ENCODE peak calls at places on chromosomes 4 and X, in four cellular contexts. V, Z, A and R are unnamed samples.

GRCh38 chr4:137768196-137768595 is 235.9 kb upstream of the PCDH18 start:
- DNase-seq in Z (no peak), V (no peak), A (no peak), R (no peak)

GRCh38 chr4:140296871-140297570 is 76.4 kb upstream of the SCOC start:
- DNase-seq in Z (no peak), V (peak), A (no peak), R (peak)

GRCh38 chr4:78397292-78397630 is 154.3 kb upstream of the ANXA3 start:
- DNase-seq in A (no peak), Z (no peak), V (no peak), R (no peak)

GRCh38 chr4:79917246-79917645 is 155.8 kb downstream of the ANTXR2 start:
- DNase-seq in Z (peak), A (peak), V (peak), R (peak)

GRCh38 chr4:146338512-146338911 is 124.2 kb downstream of the REELD1 start:
- DNase-seq in A (no peak), V (no peak), Z (no peak), R (no peak)

GRCh38 chr4:181528570-181529184 is 714.5 kb upstream of the TENM3 start:
- DNase-seq in A (peak), Z (peak), V (peak), R (peak)

GRCh38 chrX:73944582-73944947 is 359.4 kb upstream of the ZCCHC13 start:
- DNase-seq in A (no peak), Z (no peak), V (peak), R (no peak)

GRCh38 chr4:66331761-66332160 is 661.5 kb upstream of the EPHA5 start:
- DNase-seq in Z (no peak), A (no peak), V (no peak), R (no peak)

GRCh38 chr4:53479731-53480525 is 102.5 kb downstream of the FIP1L1 start:
- DNase-seq in V (no peak), A (no peak), Z (no peak), R (no peak)

GRCh38 chr4:99878604-99879003 is 15.6 kb downstream of the LAMTOR3 start:
- DNase-seq in Z (no peak), A (no peak), V (no peak), R (no peak)

GRCh38 chr4:112002301-112002700 is 143.0 kb upstream of the FAM241A start:
- DNase-seq in V (no peak), Z (no peak), A (no peak), R (no peak)

GRCh38 chr4:73576366-73576765 is 43.9 kb downstream of the RASSF6 start:
- DNase-seq in Z (no peak), A (no peak), V (no peak), R (no peak)

GRCh38 chr4:6452116-6452896 is 20.1 kb downstream of the PPP2R2C start:
- DNase-seq in Z (no peak), V (no peak), A (no peak), R (no peak)

GRCh38 chrX:72255445-72255844 is 16.6 kb upstream of the ERCC6L start:
- DNase-seq in Z (no peak), A (no peak), V (peak), R (peak)

GRCh38 chr4:38591617-38592337 is 72.2 kb upstream of the KLF3 start:
- DNase-seq in A (no peak), V (no peak), Z (no peak), R (no peak)

GRCh38 chrX:7996414-7996813 is 69.2 kb upstream of the PNPLA4 start:
- DNase-seq in A (peak), V (peak), Z (no peak), R (peak)

GRCh38 chr4:74670583-74670982 is 123.7 kb downstream of the BTC start:
- DNase-seq in V (no peak), Z (no peak), A (no peak), R (no peak)

GRCh38 chr4:93317046-93317445 is 511.5 kb upstream of the ATOH1 start:
- DNase-seq in Z (no peak), V (peak), A (no peak), R (peak)

GRCh38 chr4:170089274-170089742 is 448 bp downstream of the AADAT start:
- DNase-seq in Z (no peak), A (no peak), V (peak), R (peak)

GRCh38 chr4:2062168-2062807 is 3.2 kb downstream of the NAT8L start:
- DNase-seq in Z (no peak), A (no peak), V (no peak), R (no peak)

GRCh38 chrX:8374041-8374825 is 90.4 kb upstream of the VCX3B start:
- DNase-seq in V (no peak), Z (no peak), A (no peak), R (no peak)

GRCh38 chrX:84318661-84319060 is 130.7 kb upstream of the RPS6KA6 start:
- DNase-seq in Z (no peak), A (no peak), V (no peak), R (no peak)

GRCh38 chrX:18010251-18010650 is 149.2 kb upstream of the RAI2 start:
- DNase-seq in A (no peak), V (peak), Z (no peak), R (peak)

GRCh38 chr4:80382090-80382832 is 46.7 kb downstream of the CFAP299 start:
- DNase-seq in Z (no peak), V (no peak), A (no peak), R (no peak)

GRCh38 chr4:118729287-118730286 is 44.4 kb downstream of the METTL14 start:
- DNase-seq in Z (no peak), A (peak), V (no peak), R (no peak)

GRCh38 chrX:150200820-150201287 is 162.3 kb upstream of the MAMLD1 start:
- DNase-seq in Z (peak), A (peak), V (no peak), R (no peak)

GRCh38 chrX:120725874-120726273 is 96.0 kb upstream of the C1GALT1C1 start:
- DNase-seq in A (no peak), V (no peak), Z (no peak), R (no peak)